ENCODE peak calls at places on chromosomes 11 and 22, in eight cellular contexts. N is A172; Y is activated CD4-positive, alpha-beta T cell treated with anti-CD3 and anti-CD28 coated beads for 24 hours; G is anterior cingulate cortex; L is renal cortical epithelial cell; P is stimulated activated CD8-positive, alpha-beta memory T cell treated with anti-CD3 and anti-CD28 coated beads, Interleukin-4, amount 100 ng/mL, for 1 hour; H is COR-L47; S is HTR-8/SVneo. C is an unnamed sample.

GRCh38 chr22:29259253-29259899 is 8.4 kb downstream of the RHBDD3 start:
- DNase-seq in N (no peak), Y (no peak), G (no peak), L (no peak), P (no peak), H (no peak), S (no peak), C (no peak)

GRCh38 chr11:104319396-104319795 is 155.4 kb upstream of the PDGFD start:
- DNase-seq in N (no peak), Y (no peak), G (no peak), L (peak), P (no peak), H (no peak), S (no peak), C (no peak)

GRCh38 chr11:60078742-60079141 is 9.7 kb upstream of the MS4A2 start:
- DNase-seq in N (no peak), Y (no peak), G (no peak), L (no peak), P (no peak), H (no peak), S (no peak), C (no peak)

GRCh38 chr11:124760205-124760652 is 1.9 kb downstream of the ESAM start:
- DNase-seq in N (no peak), Y (no peak), G (no peak), L (no peak), P (no peak), H (no peak), S (no peak), C (no peak)

GRCh38 chr11:93249437-93250210 is 51.8 kb upstream of the SLC36A4 start:
- DNase-seq in N (no peak), Y (no peak), G (no peak), L (peak), P (no peak), H (no peak), S (no peak), C (no peak)

GRCh38 chr11:47001666-47002285 is 65.2 kb downstream of the CSTPP1 start:
- DNase-seq in N (no peak), Y (no peak), G (no peak), L (peak), P (no peak), H (peak), S (no peak), C (no peak)

GRCh38 chr11:72723508-72723907 is 28.7 kb downstream of the ARAP1 start:
- DNase-seq in N (no peak), Y (no peak), G (no peak), L (peak), P (no peak), H (no peak), S (no peak), C (no peak)

GRCh38 chr11:118918686-118919280 is 6.9 kb downstream of the BCL9L start:
- DNase-seq in N (peak), Y (no peak), G (no peak), L (peak), P (no peak), H (peak), S (no peak), C (no peak)

GRCh38 chr22:38186429-38186828 is 4.8 kb upstream of the PLA2G6 start:
- DNase-seq in N (no peak), Y (no peak), G (no peak), L (no peak), P (no peak), H (no peak), S (no peak), C (no peak)

GRCh38 chr22:32837142-32837541 is 35.6 kb downstream of the TIMP3 start:
- DNase-seq in N (no peak), Y (no peak), G (no peak), L (no peak), P (no peak), H (no peak), S (no peak), C (no peak)

GRCh38 chr11:117597083-117597482 is 199.9 kb downstream of the DSCAML1 start:
- DNase-seq in N (peak), Y (peak), G (no peak), L (peak), P (no peak), H (no peak), S (peak), C (no peak)

GRCh38 chr11:64619811-64620285 is 28.8 kb downstream of the SLC22A12 start:
- DNase-seq in N (peak), Y (no peak), G (no peak), L (peak), P (no peak), H (no peak), S (peak), C (no peak)

C was measured in esophagus squamous epithelium.